ENCODE peak calls at places on chromosomes 16 and 17, in seven cellular contexts. H is GM10248, I is RWPE1, K is lower leg skin, N is left ventricle myocardium inferior, W is stomach, V is nephron progenitor cell. Z is an unnamed sample.

GRCh38 chr16:77995843-77996455 is 26.4 kb upstream of the CLEC3A start:
- DNase-seq in W (no peak), H (no peak), N (no peak), V (no peak), I (no peak), K (no peak), Z (no peak)

GRCh38 chr16:55501549-55502322 is 7.1 kb upstream of the LPCAT2 start:
- DNase-seq in H (peak; percentile 12), N (no peak), I (peak; percentile 30), W (no peak), K (peak; percentile 74), V (no peak), Z (no peak)

GRCh38 chr16:83779881-83780280 is 27.9 kb upstream of the HSBP1 start:
- DNase-seq in W (no peak), H (no peak), K (no peak), N (no peak), V (no peak), I (no peak), Z (peak; percentile 40)

GRCh38 chr16:4306439-4307214 is 9.2 kb upstream of the GLIS2 start:
- DNase-seq in V (peak; percentile 64), K (no peak), I (no peak), W (no peak), H (peak; percentile 65), N (no peak), Z (no peak)

GRCh38 chr16:7364054-7364407 is 31.4 kb downstream of the RBFOX1 start:
- DNase-seq in H (no peak), V (no peak), W (no peak), K (no peak), N (no peak), I (no peak), Z (no peak)

GRCh38 chr16:73743665-73744496 is 552.7 kb upstream of the PSMD7 start:
- DNase-seq in I (no peak), N (no peak), W (no peak), H (no peak), V (no peak), K (no peak), Z (no peak)

GRCh38 chr17:80005360-80006338 is 30.0 kb downstream of the TBC1D16 start:
- DNase-seq in N (no peak), K (no peak), W (peak; percentile 56), I (peak; percentile 82), H (peak; percentile 91), V (peak; percentile 69), Z (no peak)

GRCh38 chr17:71405101-71405500 is 715.7 kb upstream of the SOX9 start:
- DNase-seq in H (no peak), W (no peak), K (no peak), I (peak; percentile 89), N (no peak), V (no peak), Z (no peak)

GRCh38 chr17:50608700-50609375 is 25.8 kb upstream of the ABCC3 start:
- DNase-seq in I (no peak), K (no peak), N (no peak), W (no peak), H (no peak), V (no peak), Z (no peak)

GRCh38 chr16:57447142-57447962 is at the start of the genes CIAPIN1 and COQ9:
- DNase-seq in K (peak; percentile 99), W (peak; percentile 97), V (peak; percentile 89), H (peak; percentile 98), I (peak; percentile 93), N (peak; percentile 96), Z (peak; percentile 93)

GRCh38 chr16:87233928-87234327 is 83.3 kb downstream of the C16orf95 start:
- DNase-seq in V (no peak), K (peak; percentile 48), W (no peak), I (no peak), H (no peak), N (no peak), Z (peak; percentile 30)

GRCh38 chr16:77868478-77868877 is 80.1 kb downstream of the VAT1L start:
- DNase-seq in N (no peak), W (no peak), I (no peak), K (peak; percentile 58), H (peak; percentile 17), V (no peak), Z (no peak)

GRCh38 chr17:48632579-48633265 is 6.6 kb upstream of the HOXB9 start:
- DNase-seq in N (no peak), W (no peak), V (peak; percentile 11), K (no peak), H (no peak), I (no peak), Z (no peak)

GRCh38 chr17:60493847-60494321 is 32.2 kb downstream of the APPBP2 start:
- DNase-seq in N (no peak), I (no peak), K (no peak), W (no peak), H (no peak), V (no peak), Z (peak; percentile 36)

GRCh38 chr17:59506907-59507726 is 58.3 kb upstream of the DHX40 start:
- DNase-seq in I (no peak), N (no peak), K (peak; percentile 75), H (no peak), W (no peak), V (no peak), Z (peak; percentile 16)

GRCh38 chr17:61410555-61411089 is 11.0 kb downstream of the TBX2 start:
- DNase-seq in H (peak; percentile 61), N (peak; percentile 80), W (peak; percentile 70), V (peak; percentile 90), K (peak; percentile 94), I (no peak), Z (peak; percentile 88)

GRCh38 chr17:67992541-67993152 is 3.6 kb downstream of the C17orf58 start:
- DNase-seq in W (no peak), H (no peak), I (no peak), K (no peak), V (no peak), N (no peak), Z (no peak)

GRCh38 chr17:2063306-2064146 is 8.6 kb downstream of the HIC1 start:
- DNase-seq in K (no peak), H (no peak), V (no peak), N (no peak), I (no peak), W (no peak), Z (peak; percentile 94)

GRCh38 chr17:82961366-82962162 is 117.8 kb upstream of the METRNL start:
- DNase-seq in H (no peak), W (peak; percentile 25), N (peak; percentile 12), V (no peak), I (no peak), K (peak; percentile 78), Z (no peak)

DNA sequence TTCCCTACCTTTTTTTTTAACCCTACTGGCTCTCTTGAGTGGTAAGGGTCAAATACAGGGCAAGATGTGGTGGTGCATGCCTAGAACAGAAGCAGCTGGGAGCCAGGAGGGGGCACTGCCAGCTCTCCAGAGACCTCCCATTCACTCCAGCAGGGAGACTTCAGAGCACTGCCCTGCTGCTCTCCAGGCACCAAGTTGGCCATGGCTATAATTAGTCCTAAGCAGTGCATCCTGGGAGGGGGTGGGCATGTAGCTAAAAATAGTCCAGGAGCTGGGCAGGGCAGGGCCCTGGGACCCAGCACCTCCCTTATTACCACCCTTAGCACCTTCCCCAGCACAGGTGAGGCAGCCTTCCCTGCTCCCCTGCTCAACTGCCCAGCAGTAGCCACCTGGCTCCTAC is 3.5 kb downstream of the CORO6 start:
- DNase-seq in W (no peak), H (no peak), I (no peak), V (no peak), N (no peak), K (no peak), Z (peak; percentile 42)
- TF ChIP-seq CTCF in W (no peak), H (peak; percentile 21), I (no peak), V (no peak), N (peak; percentile 58), K (no peak), Z (peak; percentile 29)

GRCh38 chr16:67430504-67431076 is 331 bp upstream of the HSD11B2 start:
- DNase-seq in V (peak; percentile 56), K (no peak), I (peak; percentile 52), H (no peak), N (peak; percentile 29), W (peak; percentile 65), Z (no peak)
- TF ChIP-seq CTCF in V (no peak), K (no peak), I (no peak), H (no peak), N (no peak), W (no peak), Z (no peak)

GRCh38 chr16:84959045-84959576 is 52.2 kb downstream of the ZDHHC7 start:
- DNase-seq in V (no peak), W (no peak), N (no peak), I (no peak), K (no peak), H (no peak), Z (no peak)
- TF ChIP-seq CTCF in V (no peak), W (no peak), N (no peak), I (no peak), K (no peak), H (no peak), Z (peak; percentile 35)

DNA sequence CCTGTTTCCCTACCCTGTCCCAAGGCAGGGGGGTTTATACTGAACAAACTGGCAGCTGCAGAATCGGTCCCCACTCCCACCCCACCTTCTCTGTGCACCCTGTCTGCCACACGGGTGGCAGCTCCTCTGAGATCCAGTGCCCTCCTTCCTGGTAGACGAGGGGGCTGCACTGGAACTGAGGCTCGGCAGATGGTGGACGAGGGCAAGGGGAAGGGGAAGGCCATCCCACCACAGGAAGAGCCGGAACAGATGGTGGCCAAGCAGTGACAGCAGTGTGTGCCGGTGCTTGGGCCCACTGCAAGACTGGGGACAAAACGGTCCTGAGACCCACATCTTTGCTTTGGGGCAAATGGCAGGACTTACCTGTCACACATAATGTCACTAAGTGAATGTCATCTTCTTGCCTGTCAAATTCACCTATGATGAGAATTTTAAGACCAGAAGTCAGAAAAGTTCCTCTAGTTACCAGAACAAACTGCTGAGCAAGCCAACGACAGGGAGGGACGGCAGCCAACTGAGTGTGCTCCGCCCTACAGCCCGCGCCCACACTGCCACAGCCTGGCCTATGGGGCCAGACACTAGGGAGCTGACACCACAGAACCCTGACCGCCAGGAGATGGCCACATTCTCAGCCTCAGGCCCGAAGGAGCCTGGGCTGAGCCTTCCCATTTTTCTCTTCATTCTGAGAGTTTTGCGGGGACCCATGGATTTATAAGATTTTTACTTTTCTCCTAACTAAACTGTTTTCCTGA is 14.4 kb downstream of the NTAN1 start:
- DNase-seq in V (no peak), K (peak; percentile 95), H (no peak), I (peak; percentile 17), N (peak; percentile 81), W (peak; percentile 78), Z (peak; percentile 69)
- TF ChIP-seq CTCF in V (no peak), K (no peak), H (no peak), I (no peak), N (peak; percentile 40), W (no peak), Z (peak; percentile 22)

GRCh38 chr17:30970757-30971567 is at the start of gene RNF135:
- DNase-seq in H (peak; percentile 83), K (peak; percentile 95), W (peak; percentile 85), I (peak; percentile 87), N (peak; percentile 86), V (peak; percentile 68), Z (peak; percentile 88)
- TF ChIP-seq CTCF in H (no peak), K (no peak), W (peak; percentile 59), I (peak; percentile 20), N (peak; percentile 64), V (no peak), Z (peak; percentile 27)

DNA sequence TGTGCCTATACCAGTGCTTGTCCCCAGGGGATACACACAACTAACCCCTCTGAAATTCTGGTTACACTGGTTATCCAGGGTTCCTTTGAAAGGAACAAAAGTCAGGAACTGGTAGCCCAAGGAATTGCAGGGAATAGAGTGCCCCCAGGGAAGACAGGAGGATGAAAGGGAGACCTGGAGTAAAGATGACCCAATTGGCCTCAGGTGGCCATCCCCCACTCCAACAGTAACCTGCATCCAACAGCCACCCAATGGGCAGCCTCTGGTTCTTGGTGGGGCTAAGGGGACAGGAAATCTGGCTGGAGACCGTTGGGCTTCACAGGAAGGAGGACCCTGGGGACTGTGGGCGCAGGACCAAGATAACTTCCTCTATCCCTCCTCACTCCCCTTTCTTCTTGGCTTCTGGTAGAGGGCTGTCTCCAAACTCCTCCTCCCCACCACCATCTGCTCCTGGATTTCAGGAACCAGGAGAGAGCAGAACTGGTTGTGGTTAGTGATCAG is 826 bp upstream of the MPO start:
- DNase-seq in H (peak; percentile 8), N (no peak), I (no peak), K (no peak), W (no peak), V (no peak), Z (no peak)
- TF ChIP-seq CTCF in H (no peak), N (no peak), I (no peak), K (no peak), W (no peak), V (no peak), Z (no peak)

Z was measured in fibroblast of villous mesenchyme.